ENCODE peak calls at places on chromosomes 3 and 15, in ten cellular contexts. O, X, F, U, L, A, C, Y, E and S are unnamed samples.
A peak's percentile ranks its signal among the peaks of the same experiment; 100 is the strongest.

GRCh38 chr3:47578119-47578630 is 490 bp downstream of the CSPG5 start:
- DNase-seq in O (peak; percentile 43), X (peak; percentile 37), F (peak; percentile 18), U (peak; percentile 28), L (peak; percentile 16), A (no peak), C (peak; percentile 87), Y (peak; percentile 28), E (no peak), S (peak; percentile 65)

GRCh38 chr15:71891026-71891425 is 80.7 kb downstream of the NR2E3 start:
- DNase-seq in O (no peak), X (no peak), F (peak; percentile 14), U (no peak), L (no peak), A (no peak), C (no peak), Y (no peak), E (no peak), S (no peak)

GRCh38 chr3:183254816-183255730 is 2.0 kb downstream of the B3GNT5 start:
- DNase-seq in O (no peak), X (peak; percentile 74), F (no peak), U (peak; percentile 48), L (no peak), A (no peak), C (peak; percentile 14), Y (no peak), E (no peak), S (no peak)

GRCh38 chr3:852033-852432 is 240.8 kb upstream of the CNTN6 start:
- DNase-seq in O (no peak), X (peak; percentile 3), F (no peak), U (no peak), L (no peak), A (no peak), C (no peak), Y (no peak), E (no peak), S (peak; percentile 9)

GRCh38 chr15:39578851-39579486 is 1.9 kb upstream of the THBS1 start:
- DNase-seq in O (no peak), X (no peak), F (no peak), U (peak; percentile 1), L (no peak), A (no peak), C (no peak), Y (no peak), E (no peak), S (peak; percentile 60)

GRCh38 chr15:77527164-77527778 is 105.4 kb downstream of the LINGO1 start:
- DNase-seq in O (no peak), X (peak; percentile 38), F (no peak), U (no peak), L (no peak), A (no peak), C (peak; percentile 59), Y (no peak), E (no peak), S (peak; percentile 75)

GRCh38 chr3:78737988-78738387 is 1029.8 kb downstream of the ROBO1 start:
- DNase-seq in O (no peak), X (peak; percentile 94), F (no peak), U (peak; percentile 6), L (no peak), A (no peak), C (no peak), Y (no peak), E (no peak), S (peak; percentile 55)

GRCh38 chr3:122975163-122975923 is 52.2 kb downstream of the SEMA5B start:
- DNase-seq in O (no peak), X (peak; percentile 11), F (no peak), U (no peak), L (no peak), A (no peak), C (no peak), Y (no peak), E (no peak), S (peak; percentile 9)

GRCh38 chr3:4839278-4839677 is 140.0 kb upstream of the BHLHE40 start:
- DNase-seq in O (no peak), X (no peak), F (no peak), U (no peak), L (no peak), A (no peak), C (no peak), Y (no peak), E (no peak), S (no peak)

GRCh38 chr15:100898661-100899462 is 19.2 kb downstream of the ALDH1A3 start:
- DNase-seq in O (no peak), X (no peak), F (no peak), U (no peak), L (no peak), A (no peak), C (no peak), Y (no peak), E (no peak), S (no peak)

GRCh38 chr15:25718597-25718996 is 144.5 kb downstream of the ATP10A start:
- DNase-seq in O (no peak), X (no peak), F (no peak), U (no peak), L (no peak), A (no peak), C (no peak), Y (no peak), E (no peak), S (no peak)

GRCh38 chr15:65026756-65027155 is 2.7 kb downstream of the MTFMT start:
- DNase-seq in O (no peak), X (no peak), F (no peak), U (no peak), L (no peak), A (no peak), C (no peak), Y (no peak), E (no peak), S (no peak)

GRCh38 chr3:108100906-108101305 is 10.1 kb upstream of the CD47 start:
- DNase-seq in O (no peak), X (peak; percentile 91), F (no peak), U (no peak), L (no peak), A (no peak), C (no peak), Y (no peak), E (no peak), S (no peak)

GRCh38 chr3:126731044-126731443 is 27.0 kb downstream of the CHCHD6 start:
- DNase-seq in O (no peak), X (no peak), F (no peak), U (no peak), L (no peak), A (no peak), C (no peak), Y (no peak), E (no peak), S (no peak)

GRCh38 chr3:197297476-197298340 is 704 bp downstream of the DLG1 start:
- DNase-seq in O (peak; percentile 86), X (peak; percentile 97), F (peak; percentile 90), U (peak; percentile 98), L (peak; percentile 90), A (peak; percentile 23), C (peak; percentile 78), Y (peak; percentile 90), E (peak; percentile 81), S (peak; percentile 91)

GRCh38 chr3:47429476-47430270 is 46.1 kb downstream of the SCAP start:
- DNase-seq in O (no peak), X (no peak), F (no peak), U (no peak), L (no peak), A (no peak), C (no peak), Y (no peak), E (no peak), S (no peak)

GRCh38 chr3:550481-550880 is 353.9 kb downstream of the CHL1 start:
- DNase-seq in O (no peak), X (peak; percentile 23), F (no peak), U (no peak), L (no peak), A (no peak), C (no peak), Y (no peak), E (no peak), S (no peak)

GRCh38 chr3:160402249-160403027 is 3.0 kb downstream of the SMC4 start:
- DNase-seq in O (no peak), X (no peak), F (no peak), U (no peak), L (no peak), A (no peak), C (no peak), Y (no peak), E (no peak), S (peak; percentile 25)

GRCh38 chr3:50211930-50212329 is 6.9 kb downstream of the SLC38A3 start:
- DNase-seq in O (no peak), X (no peak), F (no peak), U (no peak), L (no peak), A (no peak), C (no peak), Y (no peak), E (no peak), S (peak; percentile 80)

GRCh38 chr3:148697311-148698189 is at the start of gene AGTR1:
- DNase-seq in O (no peak), X (no peak), F (peak; percentile 79), U (peak; percentile 12), L (no peak), A (no peak), C (peak; percentile 73), Y (peak; percentile 58), E (no peak), S (peak; percentile 67)

GRCh38 chr3:71652786-71653419 is 69.4 kb upstream of the FOXP1 start:
- DNase-seq in O (no peak), X (peak; percentile 84), F (peak; percentile 28), U (peak; percentile 41), L (peak; percentile 3), A (no peak), C (peak; percentile 57), Y (peak; percentile 28), E (no peak), S (peak; percentile 50)

GRCh38 chr3:119349353-119349752 is 55.2 kb downstream of the ARHGAP31 start:
- DNase-seq in O (no peak), X (no peak), F (no peak), U (no peak), L (no peak), A (no peak), C (no peak), Y (peak; percentile 35), E (no peak), S (peak; percentile 17)

GRCh38 chr3:132378846-132379245 is 38.5 kb upstream of the DNAJC13 start:
- DNase-seq in O (no peak), X (peak; percentile 57), F (no peak), U (peak; percentile 69), L (no peak), A (no peak), C (no peak), Y (no peak), E (no peak), S (no peak)

GRCh38 chr15:100889359-100890058 is 9.9 kb downstream of the ALDH1A3 start:
- DNase-seq in O (no peak), X (no peak), F (peak; percentile 71), U (no peak), L (no peak), A (no peak), C (no peak), Y (no peak), E (no peak), S (peak; percentile 85)

GRCh38 chr15:82602195-82602594 is 45.0 kb downstream of the CPEB1 start:
- DNase-seq in O (no peak), X (no peak), F (no peak), U (no peak), L (no peak), A (no peak), C (no peak), Y (no peak), E (no peak), S (no peak)

GRCh38 chr15:81235781-81236507 is 39.3 kb downstream of the IL16 start:
- DNase-seq in O (no peak), X (no peak), F (peak; percentile 38), U (no peak), L (no peak), A (no peak), C (no peak), Y (no peak), E (no peak), S (no peak)

GRCh38 chr3:185976977-185977678 is 39.3 kb upstream of the TRA2B start:
- DNase-seq in O (peak; percentile 59), X (peak; percentile 60), F (peak; percentile 79), U (peak; percentile 75), L (peak; percentile 83), A (no peak), C (peak; percentile 65), Y (peak; percentile 85), E (peak; percentile 58), S (peak; percentile 84)

GRCh38 chr3:8757551-8758518 is 11.6 kb downstream of the OXTR start:
- DNase-seq in O (no peak), X (no peak), F (peak; percentile 67), U (no peak), L (no peak), A (no peak), C (no peak), Y (no peak), E (no peak), S (no peak)